ENCODE peak calls at places on chromosomes 11 and 22, in six cellular contexts. J is GM12865; L is stimulated activated CD4-positive, alpha-beta T cell treated with anti-CD3 and anti-CD28 coated beads, TNF-alpha, amount 100 ng/mL, for 1 hour; E is activated T-helper 1 cell treated with anti-CD3 and anti-CD28 coated beads, Interleukin-12 subunit alpha, Interleukin-12 subunit beta, Interleukin-2, Interleukin-4 antibody, amounts not matched to agents 30 ng/mL and 10 ng/mL and 1 ng/mL, durations not matched to agents 14 hours and 24 hours and 36 hours; Q is pancreas; U is WERI-Rb-1. S is an unnamed sample.

GRCh38 chr11:2838091-2838490 is 47.5 kb downstream of the CDKN1C start:
- DNase-seq in Q (peak), L (no peak), E (no peak), J (no peak), U (no peak), S (peak)

GRCh38 chr22:39396797-39397195 is 2.8 kb upstream of the TAB1 start:
- DNase-seq in E (no peak), J (no peak), Q (no peak), L (no peak), U (no peak), S (no peak)

GRCh38 chr22:24230911-24231656 is 13.8 kb downstream of the GGT5 start:
- DNase-seq in Q (peak), E (peak), U (peak), J (peak), L (peak), S (peak)

GRCh38 chr11:73464347-73464746 is 88.1 kb downstream of the RELT start:
- DNase-seq in J (no peak), Q (no peak), U (no peak), L (no peak), E (no peak), S (peak)

GRCh38 chr22:29767289-29768051 is at the start of gene UQCR10:
- DNase-seq in U (peak), E (peak), L (peak), Q (peak), J (peak), S (peak)

GRCh38 chr22:43110444-43110926 is at the start of gene BIK:
- DNase-seq in E (peak), U (peak), J (peak), Q (peak), L (peak), S (peak)

GRCh38 chr11:24234822-24235508 is 261.9 kb upstream of the LUZP2 start:
- DNase-seq in J (no peak), U (peak), Q (peak), L (no peak), E (no peak), S (peak)

GRCh38 chr11:8442301-8442700 is 151.7 kb downstream of the STK33 start:
- DNase-seq in L (no peak), J (no peak), U (peak), E (no peak), Q (no peak), S (no peak)

GRCh38 chr11:21104641-21105040 is 435.3 kb downstream of the NELL1 start:
- DNase-seq in L (no peak), U (no peak), E (no peak), J (no peak), Q (no peak), S (no peak)

GRCh38 chr11:28777126-28777525 is 668.9 kb downstream of the METTL15 start:
- DNase-seq in U (no peak), Q (no peak), L (no peak), J (no peak), E (no peak), S (no peak)

GRCh38 chr22:32396746-32397145 is 15.3 kb downstream of the RTCB start:
- DNase-seq in Q (no peak), U (no peak), E (no peak), L (no peak), J (no peak), S (peak)

GRCh38 chr22:47374273-47374771 is 611.9 kb downstream of the TBC1D22A start:
- DNase-seq in E (no peak), J (no peak), Q (no peak), U (peak), L (no peak), S (no peak)

GRCh38 chr11:62061356-62062222 is 62.2 kb upstream of the INCENP start:
- DNase-seq in U (no peak), Q (peak), J (peak), L (no peak), E (no peak), S (peak)

GRCh38 chr11:2916114-2916891 is 12.9 kb downstream of the PHLDA2 start:
- DNase-seq in E (no peak), U (no peak), Q (no peak), L (no peak), J (no peak), S (no peak)

GRCh38 chr11:17713851-17714250 is 5.5 kb upstream of the MYOD1 start:
- DNase-seq in E (no peak), Q (no peak), L (no peak), J (no peak), U (no peak), S (no peak)

GRCh38 chr11:110859998-110860397 is 147.8 kb upstream of the ARHGAP20 start:
- DNase-seq in E (no peak), U (no peak), Q (no peak), L (no peak), J (no peak), S (no peak)

GRCh38 chr22:45504703-45505341 is 2.1 kb downstream of the FBLN1 start:
- DNase-seq in Q (no peak), L (no peak), J (no peak), U (peak), E (no peak), S (no peak)

GRCh38 chr11:128775513-128775912 is 81.6 kb downstream of the FLI1 start:
- DNase-seq in L (no peak), U (no peak), J (no peak), Q (no peak), E (no peak), S (no peak)

GRCh38 chr11:2899080-2899783 is 13.7 kb upstream of the CDKN1C start:
- DNase-seq in Q (no peak), L (no peak), U (no peak), E (no peak), J (no peak), S (no peak)

GRCh38 chr22:42769574-42770447 is 49.1 kb upstream of the A4GALT start:
- DNase-seq in L (no peak), E (no peak), Q (peak), J (peak), U (no peak), S (peak)

GRCh38 chr22:45688606-45689080 is 17.0 kb downstream of the ATXN10 start:
- DNase-seq in Q (peak), E (no peak), U (no peak), L (no peak), J (no peak), S (no peak)

GRCh38 chr11:16395601-16396000 is 39.3 kb upstream of the SOX6 start:
- DNase-seq in J (no peak), E (no peak), L (no peak), U (no peak), Q (no peak), S (no peak)

GRCh38 chr11:46529086-46529905 is 64.5 kb downstream of the AMBRA1 start:
- DNase-seq in Q (peak), J (peak), E (peak), L (peak), U (peak), S (peak)

GRCh38 chr11:1225386-1226225 is 2.7 kb downstream of the MUC5B start:
- DNase-seq in E (no peak), Q (no peak), J (no peak), U (peak), L (no peak), S (no peak)

GRCh38 chr22:29690481-29690880 is 29.3 kb upstream of the CABP7 start:
- DNase-seq in E (no peak), J (no peak), U (peak), L (no peak), Q (no peak), S (no peak)

S was measured in thyroid gland.